ENCODE peak calls at places on chromosomes 3 and 15, in six cellular contexts. D is A549, Z is adrenal gland, G is mammary epithelial cell, S is PC-3, M is MM.1S. E is an unnamed sample. For H3K4me1, the result is how much of the 10 kb centered on the place peaks cover.

GRCh38 chr3:146218880-146219866 is 31.7 kb downstream of the PLSCR4 start:
- DNase-seq in D (peak), M (peak), G (no peak), Z (peak), S (peak), E (no peak)

GRCh38 chr3:194303749-194304148 is 47.4 kb downstream of the CPN2 start:
- DNase-seq in G (no peak), M (no peak), D (no peak), Z (no peak), S (no peak), E (no peak)

GRCh38 chr3:25468866-25469319 is 40.8 kb downstream of the RARB start:
- DNase-seq in S (no peak), Z (peak), D (no peak), G (no peak), M (no peak), E (peak)

GRCh38 chr15:41966920-41967465 is 5.4 kb downstream of the EHD4 start:
- DNase-seq in Z (no peak), G (no peak), M (no peak), S (no peak), D (no peak), E (no peak)

GRCh38 chr3:104612218-104612617 is 754.5 kb upstream of the ALCAM start:
- DNase-seq in G (no peak), D (no peak), M (no peak), Z (no peak), S (no peak), E (no peak)

GRCh38 chr15:29668120-29668602 is 154.1 kb downstream of the TJP1 start:
- DNase-seq in S (peak), Z (peak), M (peak), D (peak), G (peak), E (peak)

GRCh38 chr15:77819271-77819806 is 186.6 kb upstream of the LINGO1 start:
- DNase-seq in D (peak), M (no peak), G (peak), Z (no peak), S (no peak), E (no peak)

GRCh38 chr3:74267583-74268184 is 346.8 kb downstream of the CNTN3 start:
- DNase-seq in Z (peak), D (peak), G (peak), S (peak), M (no peak), E (peak)

GRCh38 chr15:29708519-29708918 is 113.7 kb downstream of the TJP1 start:
- DNase-seq in Z (no peak), S (no peak), G (no peak), M (no peak), D (no peak), E (no peak)

GRCh38 chr15:64010719-64011118 is 35.6 kb downstream of the DAPK2 start:
- DNase-seq in S (peak), G (peak), M (no peak), Z (peak), D (no peak), E (peak)

GRCh38 chr3:12947504-12948369 is 106.4 kb upstream of the RPL32 start:
- DNase-seq in S (peak), D (peak), M (no peak), G (peak), Z (peak), E (peak)

GRCh38 chr3:188974856-188975611 is 196.7 kb upstream of the TPRG1 start:
- DNase-seq in M (no peak), D (no peak), G (peak), Z (no peak), S (peak), E (no peak)

GRCh38 chr3:38582941-38583645 is 66.4 kb downstream of the SCN5A start:
- DNase-seq in D (no peak), G (no peak), Z (no peak), M (no peak), S (no peak), E (no peak)

GRCh38 chr15:96171271-96171739 is 159.2 kb upstream of the NR2F2 start:
- DNase-seq in G (no peak), D (peak), S (no peak), M (no peak), Z (no peak), E (no peak)

GRCh38 chr3:182787302-182788036 is 5.8 kb upstream of the ATP11B start:
- DNase-seq in M (no peak), D (no peak), Z (no peak), S (no peak), G (no peak), E (no peak)

GRCh38 chr3:50138266-50139230 is 16.6 kb upstream of the SEMA3F start:
- DNase-seq in Z (no peak), S (peak), G (no peak), D (no peak), M (no peak), E (peak)

GRCh38 chr3:32109256-32109655 is 2.8 kb downstream of the GPD1L start:
- DNase-seq in M (no peak), Z (peak), D (no peak), S (peak), G (no peak), E (peak)

GRCh38 chr15:22229971-22230815 is 149.9 kb downstream of the OR4M2 start:
- DNase-seq in Z (no peak), D (no peak), M (no peak), S (no peak), G (no peak), E (no peak)

GRCh38 chr3:61927332-61927731 is 366.0 kb downstream of the PTPRG start:
- DNase-seq in M (no peak), Z (peak), G (peak), S (no peak), D (no peak), E (peak)

GRCh38 chr3:150270883-150271577 is 137.1 kb upstream of the TSC22D2 start:
- DNase-seq in M (no peak), G (no peak), Z (no peak), D (no peak), S (no peak), E (no peak)

GRCh38 chr3:177358968-177359600 is 161.8 kb upstream of the TBL1XR1 start:
- DNase-seq in G (peak), S (peak), Z (peak), D (peak), M (peak), E (peak)

GRCh38 chr3:11470031-11470853 is 173.5 kb downstream of the VGLL4 start:
- DNase-seq in Z (no peak), D (no peak), G (no peak), M (no peak), S (no peak), E (no peak)

GRCh38 chr3:112315791-112316190 is 17.2 kb upstream of the CD200 start:
- DNase-seq in G (peak), M (peak), S (no peak), D (no peak), Z (no peak), E (no peak)

GRCh38 chr15:70236306-70237103 is 138.8 kb upstream of the TLE3 start:
- DNase-seq in G (peak), M (no peak), S (peak), Z (no peak), D (no peak), E (no peak)

GRCh38 chr3:7787871-7788828 is 713.5 kb upstream of the LMCD1 start:
- DNase-seq in S (no peak), Z (no peak), D (no peak), G (peak), M (no peak), E (no peak)

GRCh38 chr3:141386080-141386594 is 17.8 kb downstream of the ZBTB38 start:
- DNase-seq in S (no peak), D (no peak), Z (no peak), M (peak), G (no peak), E (no peak)

GRCh38 chr15:94421711-94422110 is 190.3 kb downstream of the MCTP2 start:
- DNase-seq in S (no peak), Z (no peak), D (no peak), G (no peak), M (no peak), E (no peak)

GRCh38 chr3:197420115-197420514 is 121.7 kb upstream of the DLG1 start:
- DNase-seq in G (no peak), D (no peak), Z (no peak), M (no peak), S (no peak), E (no peak)

GRCh38 chr3:55543228-55543627 is 56.1 kb upstream of the WNT5A start:
- DNase-seq in Z (no peak), G (no peak), M (no peak), D (no peak), S (no peak), E (no peak)

GRCh38 chr15:96889734-96890480 is 559.4 kb downstream of the NR2F2 start:
- DNase-seq in M (peak), G (no peak), S (no peak), Z (no peak), D (no peak), E (no peak)

GRCh38 chr3:177410734-177411133 is 213.5 kb upstream of the TBL1XR1 start:
- DNase-seq in M (peak), S (peak), Z (no peak), G (no peak), D (no peak), E (no peak)

GRCh38 chr15:73341886-73342600 is 26.7 kb downstream of the HCN4 start:
- DNase-seq in D (no peak), S (no peak), Z (no peak), G (no peak), M (no peak), E (peak)

GRCh38 chr3:99868438-99868723 is 50.7 kb downstream of the CMSS1 start:
- DNase-seq in Z (no peak), D (no peak), G (peak), M (no peak), S (peak), E (no peak)

GRCh38 chr3:177150970-177151627 is 46.2 kb downstream of the TBL1XR1 start:
- DNase-seq in D (no peak), G (peak), S (peak), Z (peak), M (no peak), E (no peak)

GRCh38 chr15:27398631-27399030 is 427.6 kb downstream of the GABRG3 start:
- DNase-seq in Z (no peak), D (no peak), G (no peak), M (no peak), S (no peak), E (no peak)

GRCh38 chr15:57823325-57823860 is 116.9 kb downstream of the POLR2M start:
- DNase-seq in G (no peak), D (no peak), S (no peak), Z (no peak), M (no peak), E (no peak)

GRCh38 chr15:57824186-57824585 is 117.7 kb downstream of the POLR2M start:
- DNase-seq in D (no peak), S (no peak), M (no peak), Z (no peak), G (no peak), E (no peak)

GRCh38 chr15:57821826-57822225 is 115.3 kb downstream of the POLR2M start:
- DNase-seq in M (no peak), Z (no peak), D (no peak), S (no peak), G (no peak), E (no peak)

DNA sequence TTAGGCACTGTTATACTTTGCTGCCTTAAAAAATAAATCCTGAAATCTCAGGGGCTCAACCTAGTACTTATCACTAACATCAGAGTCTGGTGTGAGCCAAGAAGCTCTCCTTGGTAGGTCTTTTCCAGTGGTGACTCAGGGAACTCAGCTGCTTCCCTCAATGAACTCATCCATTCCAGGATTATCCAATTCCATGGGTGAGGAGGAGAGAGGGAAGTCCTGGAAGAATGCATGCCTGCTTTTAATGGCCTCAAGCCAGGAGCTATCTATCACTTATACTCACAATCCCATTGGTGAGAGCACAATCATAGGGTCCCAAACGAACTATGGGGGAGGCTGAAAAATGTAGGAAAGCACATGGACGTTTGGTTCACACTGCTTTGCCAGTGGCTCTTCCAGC is 113.6 kb downstream of the POLR2M start:
- DNase-seq in M (no peak), S (no peak), D (no peak), Z (no peak), G (peak), E (no peak)
- H3K4me1 ChIP-seq in M (under half), S (under half), D (under half), Z (under half), G (under half), E (under half)

GRCh38 chr3:57030711-57031110 is 29.8 kb upstream of the SPATA12 start:
- DNase-seq in M (no peak), S (no peak), D (no peak), Z (no peak), G (no peak), E (no peak)

GRCh38 chr3:57029383-57029782 is 31.1 kb upstream of the SPATA12 start:
- DNase-seq in Z (no peak), S (no peak), D (no peak), G (no peak), M (no peak), E (no peak)

GRCh38 chr3:57031622-57032541 is 28.6 kb upstream of the SPATA12 start:
- DNase-seq in S (no peak), D (no peak), G (no peak), M (no peak), Z (no peak), E (no peak)

GRCh38 chr3:57026918-57027317 is 33.5 kb upstream of the SPATA12 start:
- DNase-seq in Z (peak), G (no peak), M (no peak), D (no peak), S (no peak), E (no peak)

DNA sequence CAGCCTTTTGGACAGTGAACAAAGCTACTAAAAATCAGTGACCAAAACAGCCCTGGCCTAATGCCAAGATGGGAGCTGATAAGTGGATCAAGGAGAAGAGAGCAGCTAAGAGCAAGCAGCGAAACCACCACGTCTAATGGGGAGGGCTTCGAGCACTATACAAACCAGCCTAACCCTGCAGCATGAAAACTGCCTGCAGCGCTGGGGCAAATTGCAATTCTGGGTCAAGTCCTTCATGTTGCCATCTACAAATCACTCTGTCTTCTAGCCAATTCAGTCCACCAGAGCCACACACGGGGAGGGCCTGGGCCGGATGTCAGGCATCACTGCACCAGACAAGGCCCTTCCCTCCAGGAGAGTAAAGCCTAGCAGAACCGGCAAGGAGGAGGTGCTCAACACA is 30.5 kb upstream of the SPATA12 start:
- DNase-seq in M (no peak), G (no peak), S (no peak), Z (peak), D (no peak), E (no peak)
- H3K4me3 ChIP-seq in M (no peak), G (no peak), S (no peak), Z (no peak), D (no peak), E (no peak)

GRCh38 chr15:90208372-90208771 is 7.2 kb downstream of the SEMA4B start:
- DNase-seq in Z (no peak), S (no peak), D (no peak), G (no peak), M (no peak), E (no peak)

GRCh38 chr15:90209591-90209990 is 8.5 kb downstream of the SEMA4B start:
- DNase-seq in D (no peak), Z (no peak), M (no peak), S (peak), G (no peak), E (peak)

GRCh38 chr15:90205050-90205848 is 4.1 kb downstream of the SEMA4B start:
- DNase-seq in S (no peak), Z (no peak), G (no peak), M (no peak), D (no peak), E (peak)

GRCh38 chr15:90205886-90206285 is 4.8 kb downstream of the SEMA4B start:
- DNase-seq in S (no peak), Z (peak), G (no peak), D (no peak), M (no peak), E (no peak)

DNA sequence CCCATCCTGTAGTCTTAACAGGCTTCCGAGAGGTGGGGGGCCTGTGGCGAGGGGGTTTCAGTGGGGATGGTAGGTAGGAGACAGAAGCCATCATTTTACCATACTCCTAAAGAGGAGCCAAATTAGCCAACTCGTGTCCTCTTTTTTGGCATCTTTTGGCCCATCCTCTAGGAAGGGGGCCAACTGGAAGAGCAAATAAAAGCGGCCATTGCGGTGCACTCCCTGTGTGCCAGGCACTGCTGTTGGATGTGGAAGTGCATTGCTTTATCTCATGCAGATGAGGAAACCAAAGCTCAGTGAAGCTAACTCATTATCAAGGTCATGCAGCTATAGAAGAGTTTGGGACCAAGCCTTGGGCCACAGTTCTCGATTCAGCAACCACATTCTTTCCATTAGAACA is 6.1 kb downstream of the SEMA4B start:
- DNase-seq in M (no peak), G (no peak), Z (no peak), S (no peak), D (no peak), E (peak)
- H3K4me1 ChIP-seq in M (under half), G (under half), Z (under half), S (half or more), D (under half), E (under half)

GRCh38 chr3:4224331-4224730 is 78.8 kb upstream of the SETMAR start:
- DNase-seq in S (no peak), D (no peak), G (no peak), Z (no peak), M (no peak), E (no peak)

GRCh38 chr3:4223783-4224182 is 79.4 kb upstream of the SETMAR start:
- DNase-seq in Z (no peak), G (no peak), M (no peak), S (no peak), D (no peak), E (no peak)

GRCh38 chr3:4225005-4225471 is 78.1 kb upstream of the SETMAR start:
- DNase-seq in Z (no peak), S (no peak), M (no peak), D (no peak), G (no peak), E (no peak)

GRCh38 chr3:4220050-4220449 is 83.1 kb upstream of the SETMAR start:
- DNase-seq in D (no peak), G (no peak), M (no peak), Z (no peak), S (no peak), E (no peak)

DNA sequence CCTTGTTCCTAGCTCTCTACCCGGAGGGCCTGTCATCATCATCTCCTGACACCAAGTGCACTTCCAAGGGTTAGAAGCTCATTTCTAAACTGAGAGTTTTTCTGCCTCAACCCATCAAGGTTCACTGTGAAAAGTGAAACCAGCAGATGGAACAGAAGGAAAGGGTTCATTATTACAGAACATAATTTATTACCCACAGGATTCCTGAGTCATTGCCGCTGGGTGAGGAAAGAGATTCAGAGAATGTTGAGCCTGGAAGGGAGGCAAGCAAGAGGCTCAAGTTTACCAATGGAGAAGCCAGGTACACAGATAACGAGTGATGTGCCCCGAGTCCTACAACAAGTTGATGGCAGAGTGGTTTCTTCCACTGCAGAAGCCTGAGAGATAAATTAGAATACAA is 80.6 kb upstream of the SETMAR start:
- DNase-seq in D (no peak), S (no peak), G (no peak), M (no peak), Z (no peak), E (no peak)
- H3K4me3 ChIP-seq in D (no peak), S (no peak), G (no peak), M (no peak), Z (no peak), E (no peak)

GRCh38 chr15:74783808-74784175 is 1.9 kb downstream of the CSK start:
- DNase-seq in Z (no peak), M (peak), D (no peak), G (no peak), S (no peak), E (no peak)
- H3K4me1 ChIP-seq in Z (under half), M (half or more), D (under half), G (under half), S (under half), E (under half)

E was measured in right cardiac atrium.